ENCODE peak calls at places on chromosome 5, in five cellular contexts. I is left ventricle myocardium inferior, T is B cell, N is fibroblast of lung, S is lower leg skin. L is an unnamed sample.

GRCh38 chr5:137142371-137143243 is 356.5 kb downstream of the SPOCK1 start:
- DNase-seq in T (no peak), I (peak), N (peak), S (peak), L (no peak)

GRCh38 chr5:177479774-177480173 is 6.3 kb upstream of the DBN1 start:
- DNase-seq in S (no peak), T (no peak), N (peak), I (no peak), L (no peak)

GRCh38 chr5:152542741-152543140 is 137.7 kb upstream of the NMUR2 start:
- DNase-seq in N (peak), S (no peak), I (no peak), T (no peak), L (no peak)

GRCh38 chr5:32713396-32714381 is 2.6 kb downstream of the NPR3 start:
- DNase-seq in S (no peak), I (peak), N (peak), T (no peak), L (no peak)

GRCh38 chr5:67146574-67146973 is 50.0 kb downstream of the CD180 start:
- DNase-seq in N (peak), S (no peak), T (no peak), I (no peak), L (no peak)

GRCh38 chr5:142600611-142601360 is 85.1 kb downstream of the FGF1 start:
- DNase-seq in S (peak), N (peak), I (peak), T (no peak), L (no peak)

GRCh38 chr5:75048457-75048953 is 3.9 kb downstream of the GCNT4 start:
- DNase-seq in I (no peak), N (no peak), S (no peak), T (no peak), L (no peak)

GRCh38 chr5:178637356-178638069 is 10.7 kb upstream of the CLK4 start:
- DNase-seq in N (no peak), S (no peak), T (peak), I (no peak), L (no peak)

GRCh38 chr5:154444559-154445421 is 1.0 kb upstream of the SAP30L start:
- DNase-seq in N (peak), I (peak), T (no peak), S (peak), L (peak)

GRCh38 chr5:66307647-66308257 is 163.7 kb downstream of the SREK1 start:
- DNase-seq in T (no peak), I (no peak), S (no peak), N (peak), L (peak)

GRCh38 chr5:56123531-56124243 is 109.4 kb downstream of the ANKRD55 start:
- DNase-seq in N (peak), I (peak), S (no peak), T (no peak), L (no peak)

GRCh38 chr5:142770650-142771609 is 753 bp downstream of the ARHGAP26 start:
- DNase-seq in N (peak), T (peak), S (peak), I (peak), L (peak)

GRCh38 chr5:93967923-93968322 is 226.5 kb upstream of the POU5F2 start:
- DNase-seq in I (no peak), S (no peak), N (no peak), T (no peak), L (no peak)

GRCh38 chr5:174453690-174454089 is 270.7 kb upstream of the MSX2 start:
- DNase-seq in I (no peak), T (no peak), N (no peak), S (no peak), L (no peak)

GRCh38 chr5:134426362-134426761 is 14.7 kb upstream of the CDKN2AIPNL start:
- DNase-seq in I (no peak), N (no peak), T (no peak), S (no peak), L (no peak)

GRCh38 chr5:98997000-98997399 is 68.2 kb upstream of the CHD1 start:
- DNase-seq in I (no peak), N (peak), T (no peak), S (no peak), L (no peak)

GRCh38 chr5:177545487-177546261 is 8.7 kb downstream of the FAM193B start:
- DNase-seq in T (no peak), S (peak), N (peak), I (peak), L (no peak)

GRCh38 chr5:125117556-125117955 is 371.1 kb upstream of the ZNF608 start:
- DNase-seq in N (no peak), I (no peak), T (no peak), S (no peak), L (no peak)

GRCh38 chr5:57191986-57192385 is 18.1 kb downstream of the GPBP1 start:
- DNase-seq in N (no peak), S (no peak), T (no peak), I (no peak), L (no peak)

GRCh38 chr5:55227738-55228430 is 769 bp upstream of the MCIDAS start:
- DNase-seq in T (no peak), S (no peak), I (no peak), N (no peak), L (no peak)

GRCh38 chr5:6404129-6404528 is 25.8 kb upstream of the MED10 start:
- DNase-seq in S (no peak), T (peak), N (no peak), I (no peak), L (peak)

GRCh38 chr5:154868702-154869101 is 10.3 kb downstream of the CNOT8 start:
- DNase-seq in N (no peak), T (no peak), S (peak), I (no peak), L (no peak)

GRCh38 chr5:10479226-10479721 is 37.6 kb downstream of the ROPN1L start:
- DNase-seq in S (no peak), N (peak), I (no peak), T (no peak), L (no peak)

GRCh38 chr5:170551076-170551475 is 47.3 kb downstream of the KCNIP1 start:
- DNase-seq in I (no peak), N (no peak), S (no peak), T (peak), L (no peak)

GRCh38 chr5:61327761-61328753 is 4.0 kb upstream of the ZSWIM6 start:
- DNase-seq in I (no peak), N (peak), T (no peak), S (no peak), L (peak)

GRCh38 chr5:116621599-116621998 is 47.0 kb upstream of the SEMA6A start:
- DNase-seq in T (no peak), S (no peak), N (no peak), I (no peak), L (no peak)

GRCh38 chr5:2752875-2753435 is 1.5 kb upstream of the IRX2 start:
- DNase-seq in N (no peak), S (no peak), T (no peak), I (no peak), L (no peak)

GRCh38 chr5:41048986-41049385 is 22.2 kb downstream of the MROH2B start:
- DNase-seq in T (no peak), S (no peak), N (no peak), I (no peak), L (no peak)

GRCh38 chr5:143471041-143471509 is 67.6 kb upstream of the NR3C1 start:
- DNase-seq in S (no peak), T (no peak), N (peak), I (no peak), L (no peak)

GRCh38 chr5:177327539-177328522 is 16.1 kb upstream of the MXD3 start:
- DNase-seq in I (peak), S (no peak), N (peak), T (peak), L (no peak)

GRCh38 chr5:143850050-143850713 is 38.2 kb downstream of the HMHB1 start:
- DNase-seq in T (no peak), S (no peak), N (no peak), I (no peak), L (no peak)

GRCh38 chr5:157761690-157762611 is 18.4 kb downstream of the LSM11 start:
- DNase-seq in I (no peak), N (peak), T (peak), S (no peak), L (peak)

GRCh38 chr5:124628721-124629596 is 117.5 kb downstream of the ZNF608 start:
- DNase-seq in S (peak), N (peak), T (no peak), I (no peak), L (no peak)

GRCh38 chr5:143376911-143377838 is 26.3 kb downstream of the NR3C1 start:
- DNase-seq in S (no peak), N (no peak), T (no peak), I (no peak), L (no peak)

GRCh38 chr5:72096602-72097205 is 10.6 kb upstream of the MAP1B start:
- DNase-seq in N (no peak), T (no peak), I (no peak), S (no peak), L (no peak)

GRCh38 chr5:174760721-174761120 is 36.3 kb downstream of the MSX2 start:
- DNase-seq in T (no peak), I (no peak), N (no peak), S (no peak), L (no peak)

GRCh38 chr5:137348759-137349158 is 150.4 kb downstream of the SPOCK1 start:
- DNase-seq in I (no peak), S (no peak), N (no peak), T (no peak), L (no peak)

GRCh38 chr5:122262107-122262506 is 49.9 kb upstream of the SNCAIP start:
- DNase-seq in T (no peak), N (no peak), S (no peak), I (no peak), L (no peak)

GRCh38 chr5:107486489-107486888 is 184.2 kb downstream of the EFNA5 start:
- DNase-seq in N (no peak), T (no peak), I (no peak), S (no peak), L (peak)

DNA sequence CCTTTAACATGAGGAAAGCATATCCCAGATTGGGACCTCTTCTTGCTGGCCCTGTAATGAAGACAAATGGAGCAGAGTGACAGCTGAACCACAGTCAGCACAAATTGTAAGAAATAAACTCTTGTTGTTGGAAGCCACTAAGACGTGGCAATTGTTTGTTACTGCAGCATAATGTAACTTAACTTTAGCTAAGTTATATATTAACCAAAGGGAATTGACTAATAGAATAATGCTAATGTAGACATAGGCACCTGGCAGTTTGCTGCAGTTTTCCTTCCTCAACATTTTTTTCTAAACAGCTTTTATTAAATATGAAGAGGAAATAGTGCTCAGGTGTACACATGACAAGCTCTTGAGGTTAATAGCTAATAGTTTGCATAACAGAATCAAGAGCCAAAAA is 300.7 kb upstream of the SLC30A5 start:
- DNase-seq in I (no peak), S (no peak), T (no peak), N (no peak), L (no peak)
- TF ChIP-seq CTCF in I (no peak), S (no peak), T (no peak), N (no peak), L (no peak)

GRCh38 chr5:78964889-78965288 is 20.2 kb downstream of the ARSB start:
- DNase-seq in S (no peak), T (no peak), N (peak), I (no peak), L (peak)
- TF ChIP-seq CTCF in S (no peak), T (peak), N (peak), I (peak), L (peak)

GRCh38 chr5:81046041-81046440 is 85.9 kb downstream of the RASGRF2 start:
- DNase-seq in I (no peak), T (no peak), N (no peak), S (no peak), L (no peak)
- TF ChIP-seq CTCF in I (no peak), T (no peak), N (no peak), S (no peak), L (no peak)

DNA sequence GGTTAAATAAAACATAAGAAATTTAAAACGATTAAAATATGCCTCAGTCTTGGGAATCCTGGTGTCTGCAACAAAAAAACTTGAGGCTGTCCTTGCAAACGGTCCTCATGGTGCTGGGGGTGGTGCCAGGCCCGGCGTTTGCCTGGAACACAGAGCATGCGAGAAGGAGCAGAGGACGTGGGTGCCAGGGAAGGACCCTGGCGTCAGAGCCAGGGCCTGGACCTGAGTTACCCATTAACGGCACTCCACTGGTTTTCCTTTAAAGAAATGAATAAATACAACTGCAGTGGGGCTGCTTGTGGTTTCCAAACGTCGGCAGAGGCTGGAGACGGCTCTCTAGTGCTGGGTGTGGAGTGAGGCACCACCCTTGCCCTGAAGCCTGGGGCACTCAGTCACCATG is at the start of gene SLC6A18:
- DNase-seq in T (no peak), S (no peak), N (no peak), I (no peak), L (no peak)
- TF ChIP-seq CTCF in T (no peak), S (no peak), N (no peak), I (no peak), L (no peak)

DNA sequence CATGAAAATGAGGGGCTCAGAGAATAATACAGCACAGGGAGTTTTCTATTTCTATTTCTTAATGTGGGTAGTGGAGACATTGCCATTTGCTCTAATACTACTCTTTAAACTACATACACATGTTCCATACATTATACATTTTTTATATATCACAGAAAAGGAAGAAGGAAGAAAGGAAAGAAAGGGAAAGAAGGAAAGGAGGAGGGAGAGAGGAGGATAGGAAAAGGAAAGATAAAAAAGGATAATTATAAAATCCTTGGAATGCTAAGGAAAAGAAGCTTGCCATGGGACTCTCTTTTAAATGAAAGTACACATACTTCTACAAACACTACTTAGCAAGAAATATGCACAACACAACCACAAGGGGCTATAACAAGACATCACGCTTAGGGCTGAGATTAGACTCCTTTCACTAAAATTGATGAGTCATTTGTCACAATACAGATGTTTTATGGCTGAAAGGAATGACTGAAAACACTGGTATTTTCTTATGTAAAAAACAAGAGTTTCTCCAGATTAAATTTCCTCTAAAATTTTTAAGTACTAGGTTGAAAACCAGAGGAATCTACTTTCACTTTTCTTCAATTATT is 219.8 kb downstream of the ARL15 start:
- DNase-seq in I (no peak), N (peak), S (no peak), T (no peak), L (no peak)
- TF ChIP-seq CTCF in I (no peak), N (peak), S (no peak), T (no peak), L (no peak)

DNA sequence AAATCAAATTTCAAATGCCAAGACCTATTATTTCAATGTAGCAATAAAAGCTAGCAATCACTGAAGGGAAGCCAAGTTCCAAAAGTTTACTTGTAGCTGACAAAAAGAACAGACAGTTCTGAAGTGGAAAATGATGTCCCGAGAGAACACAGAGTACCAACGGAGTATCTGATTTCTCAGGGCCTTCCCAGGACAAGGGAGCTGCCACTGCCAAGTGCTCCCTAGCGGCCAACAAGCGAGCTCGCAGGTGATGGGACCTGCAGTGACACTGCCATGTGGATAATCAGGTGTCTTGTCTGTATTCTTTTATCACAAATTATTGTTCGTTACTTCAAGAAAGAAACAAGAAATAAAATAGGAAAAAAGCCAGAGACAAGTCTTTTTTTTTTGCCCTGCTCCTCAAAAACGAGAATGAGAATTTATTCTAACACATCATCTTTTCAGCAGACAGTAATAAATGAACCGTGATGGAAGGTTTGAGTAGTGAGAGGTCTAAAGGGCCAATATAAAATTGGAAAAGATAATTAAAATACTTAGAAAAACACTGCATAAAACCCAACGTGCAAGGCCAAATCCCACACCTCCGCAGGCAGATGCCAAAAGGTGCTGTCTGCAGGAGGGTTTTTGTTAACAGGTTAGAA is 159.4 kb downstream of the MYO10 start:
- DNase-seq in T (no peak), S (no peak), I (no peak), N (peak), L (no peak)
- TF ChIP-seq CTCF in T (no peak), S (no peak), I (peak), N (peak), L (no peak)

GRCh38 chr5:39712316-39713223 is 287.8 kb upstream of the DAB2 start:
- DNase-seq in T (no peak), S (no peak), N (no peak), I (no peak), L (no peak)

GRCh38 chr5:39717186-39717897 is 292.6 kb upstream of the DAB2 start:
- DNase-seq in I (no peak), N (peak), T (no peak), S (no peak), L (no peak)

GRCh38 chr5:39713224-39713911 is 288.6 kb upstream of the DAB2 start:
- DNase-seq in S (no peak), I (no peak), T (no peak), N (peak), L (no peak)

GRCh38 chr5:39714036-39714698 is 289.4 kb upstream of the DAB2 start:
- DNase-seq in I (no peak), T (no peak), S (no peak), N (peak), L (peak)

DNA sequence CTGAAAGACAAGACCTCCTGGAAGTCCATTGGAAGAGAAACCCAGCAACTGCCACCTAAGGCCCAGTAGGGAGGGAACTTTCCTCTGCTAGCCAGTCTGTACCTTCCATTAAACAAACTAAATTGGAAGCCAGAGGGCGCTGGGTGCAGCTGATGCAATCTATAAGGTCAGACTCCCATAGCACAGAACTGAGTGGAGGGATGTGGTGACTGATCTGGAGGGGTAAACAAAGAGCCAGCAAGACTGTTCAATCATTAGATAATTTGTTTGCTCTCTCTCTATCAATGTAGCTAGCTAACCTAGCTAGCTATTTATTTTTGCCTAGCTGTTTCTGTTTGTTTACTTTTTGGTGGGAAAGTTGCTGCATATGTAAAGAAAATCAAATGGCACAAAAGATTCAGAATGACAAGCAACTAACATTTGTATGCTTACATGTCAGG is 291.8 kb upstream of the DAB2 start:
- DNase-seq in N (peak), T (no peak), I (no peak), S (no peak), L (peak)
- TF ChIP-seq CTCF in N (peak), T (no peak), I (peak), S (no peak), L (peak)

GRCh38 chr5:129541648-129542251 is 81.7 kb downstream of the ADAMTS19 start:
- DNase-seq in I (no peak), N (peak), T (no peak), S (no peak), L (no peak)
- TF ChIP-seq CTCF in I (no peak), N (no peak), T (no peak), S (no peak), L (no peak)